ENCODE peak calls at places on chromosomes 2 and 18, in six cellular contexts. One of them, this sample, is unnamed.

GRCh38 chr2:143371616-143372015 is 242.4 kb downstream of the ARHGAP15 start:
- DNase-seq in MCF 10A: no peak
- DNase-seq in CD8-positive, alpha-beta T cell: no peak
- DNase-seq in astrocyte of the cerebellum: no peak
- DNase-seq in GM12865: no peak
- DNase-seq in RPMI7951: no peak
- DNase-seq in this sample: no peak

GRCh38 chr2:39981877-39982276 is 202.8 kb upstream of the THUMPD2 start:
- DNase-seq in RPMI7951: peak; percentile 28
- DNase-seq in CD8-positive, alpha-beta T cell: no peak
- DNase-seq in MCF 10A: no peak
- DNase-seq in GM12865: no peak
- DNase-seq in astrocyte of the cerebellum: no peak
- DNase-seq in this sample: no peak

GRCh38 chr18:36702398-36703010 is 126.3 kb downstream of the TPGS2 start:
- DNase-seq in CD8-positive, alpha-beta T cell: no peak
- DNase-seq in astrocyte of the cerebellum: no peak
- DNase-seq in GM12865: no peak
- DNase-seq in RPMI7951: no peak
- DNase-seq in MCF 10A: no peak
- DNase-seq in this sample: no peak

GRCh38 chr2:68121873-68122679 is 35.6 kb upstream of the PNO1 start:
- DNase-seq in astrocyte of the cerebellum: peak; percentile 79
- DNase-seq in CD8-positive, alpha-beta T cell: peak; percentile 84
- DNase-seq in RPMI7951: peak; percentile 76
- DNase-seq in GM12865: peak; percentile 91
- DNase-seq in MCF 10A: peak; percentile 84
- DNase-seq in this sample: peak; percentile 77

GRCh38 chr18:42011053-42011452 is 56.0 kb downstream of the PIK3C3 start:
- DNase-seq in astrocyte of the cerebellum: no peak
- DNase-seq in RPMI7951: no peak
- DNase-seq in MCF 10A: no peak
- DNase-seq in CD8-positive, alpha-beta T cell: no peak
- DNase-seq in GM12865: peak; percentile 80
- DNase-seq in this sample: no peak

GRCh38 chr2:27212626-27213471 is 781 bp upstream of the SLC5A6 start:
- DNase-seq in GM12865: peak; percentile 67
- DNase-seq in MCF 10A: no peak
- DNase-seq in CD8-positive, alpha-beta T cell: peak; percentile 56
- DNase-seq in astrocyte of the cerebellum: peak; percentile 39
- DNase-seq in RPMI7951: peak; percentile 14
- DNase-seq in this sample: peak; percentile 50

GRCh38 chr2:66441651-66442365 is 6.9 kb downstream of the MEIS1 start:
- DNase-seq in RPMI7951: no peak
- DNase-seq in MCF 10A: no peak
- DNase-seq in astrocyte of the cerebellum: no peak
- DNase-seq in GM12865: no peak
- DNase-seq in CD8-positive, alpha-beta T cell: no peak
- DNase-seq in this sample: no peak

GRCh38 chr18:22302152-22302551 is 115.6 kb downstream of the CTAGE1 start:
- DNase-seq in RPMI7951: no peak
- DNase-seq in astrocyte of the cerebellum: no peak
- DNase-seq in CD8-positive, alpha-beta T cell: no peak
- DNase-seq in GM12865: no peak
- DNase-seq in MCF 10A: no peak
- DNase-seq in this sample: no peak

GRCh38 chr2:44168684-44169154 is at the start of gene PPM1B:
- DNase-seq in RPMI7951: no peak
- DNase-seq in GM12865: no peak
- DNase-seq in CD8-positive, alpha-beta T cell: peak; percentile 99
- DNase-seq in MCF 10A: no peak
- DNase-seq in astrocyte of the cerebellum: no peak
- DNase-seq in this sample: no peak

GRCh38 chr18:77342736-77343135 is 93.1 kb downstream of the GALR1 start:
- DNase-seq in RPMI7951: no peak
- DNase-seq in GM12865: no peak
- DNase-seq in CD8-positive, alpha-beta T cell: no peak
- DNase-seq in MCF 10A: no peak
- DNase-seq in astrocyte of the cerebellum: no peak
- DNase-seq in this sample: no peak

GRCh38 chr2:239926587-239927234 is 98.4 kb downstream of the NDUFA10 start:
- DNase-seq in astrocyte of the cerebellum: no peak
- DNase-seq in GM12865: no peak
- DNase-seq in MCF 10A: no peak
- DNase-seq in CD8-positive, alpha-beta T cell: no peak
- DNase-seq in RPMI7951: peak; percentile 49
- DNase-seq in this sample: no peak

GRCh38 chr2:124961132-124961531 is 936.0 kb downstream of the CNTNAP5 start:
- DNase-seq in CD8-positive, alpha-beta T cell: no peak
- DNase-seq in RPMI7951: no peak
- DNase-seq in astrocyte of the cerebellum: no peak
- DNase-seq in GM12865: no peak
- DNase-seq in MCF 10A: no peak
- DNase-seq in this sample: no peak

GRCh38 chr2:219001100-219001576 is 7.9 kb upstream of the CRYBA2 start:
- DNase-seq in CD8-positive, alpha-beta T cell: no peak
- DNase-seq in GM12865: no peak
- DNase-seq in RPMI7951: no peak
- DNase-seq in astrocyte of the cerebellum: no peak
- DNase-seq in MCF 10A: no peak
- DNase-seq in this sample: no peak

GRCh38 chr2:239302083-239302807 is 98.6 kb downstream of the HDAC4 start:
- DNase-seq in CD8-positive, alpha-beta T cell: no peak
- DNase-seq in MCF 10A: no peak
- DNase-seq in astrocyte of the cerebellum: no peak
- DNase-seq in RPMI7951: no peak
- DNase-seq in GM12865: no peak
- DNase-seq in this sample: no peak

GRCh38 chr2:196677404-196677803 is 37.9 kb downstream of the CCDC150 start:
- DNase-seq in MCF 10A: peak; percentile 77
- DNase-seq in RPMI7951: peak; percentile 73
- DNase-seq in GM12865: no peak
- DNase-seq in CD8-positive, alpha-beta T cell: no peak
- DNase-seq in astrocyte of the cerebellum: peak; percentile 49
- DNase-seq in this sample: peak; percentile 42

GRCh38 chr2:237591021-237591370 is 462 bp upstream of the RAB17 start:
- DNase-seq in RPMI7951: peak; percentile 67
- DNase-seq in CD8-positive, alpha-beta T cell: no peak
- DNase-seq in GM12865: no peak
- DNase-seq in MCF 10A: peak; percentile 84
- DNase-seq in astrocyte of the cerebellum: no peak
- DNase-seq in this sample: no peak

GRCh38 chr2:240912878-240913809 is 7.0 kb downstream of the CROCC2 start:
- DNase-seq in astrocyte of the cerebellum: no peak
- DNase-seq in MCF 10A: peak; percentile 55
- DNase-seq in CD8-positive, alpha-beta T cell: no peak
- DNase-seq in RPMI7951: peak; percentile 73
- DNase-seq in GM12865: no peak
- DNase-seq in this sample: no peak

GRCh38 chr2:4381773-4382172 is 678.4 kb downstream of the DCDC2C start:
- DNase-seq in astrocyte of the cerebellum: no peak
- DNase-seq in RPMI7951: no peak
- DNase-seq in CD8-positive, alpha-beta T cell: no peak
- DNase-seq in MCF 10A: no peak
- DNase-seq in GM12865: no peak
- DNase-seq in this sample: no peak

GRCh38 chr2:112147382-112147781 is 9.2 kb downstream of the FBLN7 start:
- DNase-seq in CD8-positive, alpha-beta T cell: no peak
- DNase-seq in RPMI7951: no peak
- DNase-seq in MCF 10A: no peak
- DNase-seq in GM12865: no peak
- DNase-seq in astrocyte of the cerebellum: no peak
- DNase-seq in this sample: no peak

GRCh38 chr2:217289909-217290283 is 430.0 kb upstream of the TNP1 start:
- DNase-seq in MCF 10A: no peak
- DNase-seq in GM12865: no peak
- DNase-seq in RPMI7951: peak; percentile 85
- DNase-seq in CD8-positive, alpha-beta T cell: no peak
- DNase-seq in astrocyte of the cerebellum: no peak
- DNase-seq in this sample: no peak

This sample was measured in RKO.